ENCODE peak calls at places on chromosomes 12 and 14, in five cellular contexts. U, Y, D, R and W are unnamed samples.

GRCh38 chr12:41242613-41243012 is 54.5 kb downstream of the PDZRN4 start:
- DNase-seq in U (no peak), D (no peak), Y (no peak), R (no peak), W (no peak)

GRCh38 chr12:67237231-67237630 is 31.9 kb upstream of the CAND1 start:
- DNase-seq in D (peak), U (no peak), Y (no peak), R (no peak), W (no peak)

GRCh38 chr14:61470261-61470953 is 149.0 kb downstream of the PRKCH start:
- DNase-seq in D (peak), Y (peak), R (peak), U (peak), W (peak)

GRCh38 chr12:3882896-3883564 is 9.8 kb upstream of the PARP11 start:
- DNase-seq in D (no peak), Y (peak), R (no peak), U (no peak), W (peak)

GRCh38 chr14:77026166-77026929 is 2.2 kb downstream of the IRF2BPL start:
- DNase-seq in U (peak), Y (no peak), D (peak), R (no peak), W (peak)

GRCh38 chr12:39971348-39971747 is 134.5 kb downstream of the SLC2A13 start:
- DNase-seq in U (no peak), D (no peak), Y (no peak), R (no peak), W (no peak)

GRCh38 chr14:79972230-79972629 is 239.1 kb downstream of the DIO2 start:
- DNase-seq in Y (peak), R (no peak), U (no peak), D (no peak), W (no peak)

GRCh38 chr14:88168498-88169165 is 154.4 kb downstream of the KCNK10 start:
- DNase-seq in Y (peak), U (peak), R (no peak), D (peak), W (peak)

GRCh38 chr14:105933238-105933637 is 406.9 kb downstream of the TMEM121 start:
- DNase-seq in U (no peak), Y (no peak), D (no peak), R (no peak), W (no peak)

GRCh38 chr14:50775357-50775756 is 55.6 kb downstream of the NIN start:
- DNase-seq in U (peak), Y (peak), D (no peak), R (peak), W (peak)

GRCh38 chr14:52911904-52912303 is 38.9 kb downstream of the FERMT2 start:
- DNase-seq in D (no peak), Y (no peak), U (no peak), R (no peak), W (no peak)

GRCh38 chr12:42912367-42912766 is 322.8 kb upstream of the PRICKLE1 start:
- DNase-seq in U (no peak), Y (peak), R (no peak), D (no peak), W (no peak)

GRCh38 chr12:102300824-102301461 is 103.3 kb upstream of the PMCH start:
- DNase-seq in R (peak), Y (peak), D (peak), U (peak), W (peak)

GRCh38 chr12:114655934-114656697 is 27.9 kb downstream of the TBX3 start:
- DNase-seq in U (no peak), R (no peak), Y (peak), D (no peak), W (peak)

GRCh38 chr14:80787876-80788275 is 153.7 kb downstream of the CEP128 start:
- DNase-seq in D (no peak), R (no peak), U (peak), Y (no peak), W (peak)

GRCh38 chr14:89681086-89682018 is 264.3 kb upstream of the FOXN3 start:
- DNase-seq in Y (no peak), D (no peak), R (no peak), U (no peak), W (no peak)

GRCh38 chr14:21924479-21924878 is 250.9 kb upstream of the OR4E1 start:
- DNase-seq in U (no peak), D (peak), R (no peak), Y (no peak), W (no peak)

GRCh38 chr12:107853479-107853878 is 79.0 kb downstream of the ASCL4 start:
- DNase-seq in U (no peak), Y (no peak), D (no peak), R (no peak), W (no peak)

GRCh38 chr14:75501080-75501479 is 21.2 kb upstream of the BATF start:
- DNase-seq in D (no peak), Y (no peak), U (no peak), R (no peak), W (no peak)

GRCh38 chr12:71109834-71110233 is 48.0 kb downstream of the TSPAN8 start:
- DNase-seq in Y (no peak), D (no peak), R (no peak), U (no peak), W (no peak)

GRCh38 chr12:61853945-61854344 is 406.3 kb upstream of the USP15 start:
- DNase-seq in Y (no peak), D (no peak), R (no peak), U (no peak), W (no peak)

GRCh38 chr12:98587084-98587483 is 6.4 kb upstream of the SLC25A3 start:
- DNase-seq in Y (no peak), D (no peak), U (no peak), R (no peak), W (no peak)

GRCh38 chr12:126424696-126425095 is 1359.5 kb downstream of the AACS start:
- DNase-seq in D (no peak), U (no peak), Y (no peak), R (no peak), W (no peak)
- TF ChIP-seq CTCF in D (no peak), U (no peak), Y (no peak), R (no peak), W (no peak)

GRCh38 chr12:28582687-28583376 is 392.6 kb downstream of the CCDC91 start:
- DNase-seq in Y (no peak), D (no peak), R (no peak), U (no peak), W (peak)
- H3K4me3 ChIP-seq in Y (no peak), D (no peak), R (no peak), U (no peak), W (no peak)

DNA sequence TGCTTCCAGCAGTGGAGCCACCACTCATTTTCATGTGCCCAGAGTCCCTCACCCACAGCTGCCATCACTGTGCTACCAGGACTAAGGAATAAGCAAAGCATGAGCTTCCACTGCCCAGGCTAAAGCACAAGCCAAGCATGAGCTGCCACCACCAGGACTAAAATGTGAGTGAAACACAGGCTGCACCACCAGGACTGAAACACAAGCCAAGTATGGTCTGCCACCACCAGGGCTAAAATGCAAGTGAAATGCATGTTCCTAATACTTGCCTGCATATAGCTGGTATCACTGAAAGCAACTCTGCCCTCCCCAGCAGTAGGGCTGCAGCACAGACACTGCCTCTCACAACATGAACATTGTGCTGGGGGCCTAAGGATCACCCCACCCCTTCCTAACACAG is 30.0 kb downstream of the CEP83 start:
- DNase-seq in U (no peak), D (no peak), Y (peak), R (no peak), W (peak)
- TF ChIP-seq CTCF in U (no peak), D (no peak), Y (no peak), R (peak), W (peak)

GRCh38 chr12:104568881-104569280 is 112.1 kb downstream of the CHST11 start:
- DNase-seq in D (no peak), U (no peak), R (no peak), Y (no peak), W (no peak)
- H3K4me3 ChIP-seq in D (no peak), U (no peak), R (no peak), Y (no peak), W (no peak)

DNA sequence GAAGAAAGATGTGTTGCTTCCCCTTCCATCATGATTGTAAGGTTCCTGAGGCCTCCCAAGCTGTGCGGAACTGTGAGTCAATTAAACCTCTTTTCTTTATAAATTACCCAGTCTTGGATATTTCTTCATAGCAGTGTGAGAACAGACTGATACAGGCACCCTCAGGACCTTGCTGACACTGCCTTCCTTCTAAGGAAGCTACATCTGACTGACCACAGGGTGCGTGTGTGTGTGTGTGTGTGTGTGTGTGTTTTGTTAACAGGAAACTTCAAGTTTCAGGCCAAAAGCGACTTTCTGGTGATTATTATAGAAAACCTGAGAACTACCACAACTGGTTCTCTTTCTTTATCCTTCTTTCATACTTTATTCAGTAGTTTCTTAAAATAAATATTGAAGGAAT is 149.0 kb downstream of the CAPZA3 start:
- DNase-seq in R (no peak), U (peak), Y (no peak), D (no peak), W (no peak)
- TF ChIP-seq CTCF in R (no peak), U (no peak), Y (no peak), D (no peak), W (no peak)

DNA sequence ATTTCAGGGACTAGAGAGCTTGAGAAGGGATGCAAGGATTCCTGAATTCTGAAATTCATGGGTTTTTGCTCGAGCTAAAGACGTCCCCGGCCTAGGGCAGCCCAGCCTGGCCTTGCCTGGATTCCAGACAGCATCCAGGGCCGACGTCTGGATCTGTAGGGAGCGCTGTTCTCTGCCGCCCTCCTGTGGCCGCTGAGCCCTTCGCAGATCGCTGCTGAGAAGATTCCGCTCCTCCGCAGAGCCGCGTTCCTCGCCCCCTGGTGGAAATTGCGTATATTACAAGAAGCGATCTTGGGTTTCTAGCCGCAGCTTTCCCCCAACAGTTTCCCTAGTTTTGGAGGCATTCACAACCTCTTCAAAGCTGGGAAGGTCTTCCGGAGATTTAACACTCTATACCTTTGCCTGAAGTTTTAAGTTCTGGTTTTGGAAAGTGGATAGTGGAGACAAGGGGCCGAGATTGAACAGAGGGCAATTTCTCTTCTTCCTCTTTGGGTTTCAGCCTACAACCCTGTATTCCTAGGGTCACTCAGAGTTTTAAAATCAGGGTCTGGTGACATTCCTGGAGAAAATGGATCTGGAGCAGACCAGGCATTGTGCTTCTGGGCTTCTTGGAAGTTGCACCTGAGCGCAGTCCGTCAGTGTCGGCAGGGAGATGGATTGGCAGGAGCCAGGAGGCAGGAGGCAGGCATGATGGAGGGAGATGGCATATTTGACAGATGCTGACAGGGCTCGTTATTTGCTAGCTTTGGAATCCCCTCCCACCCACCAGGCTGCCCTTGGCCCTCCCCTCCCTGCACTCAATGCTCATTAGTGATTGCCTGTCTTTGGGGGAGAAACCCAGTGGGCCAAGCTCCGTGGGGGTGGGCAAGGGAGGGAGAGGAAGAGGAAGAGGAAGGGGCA is 4.9 kb downstream of the CISTR start:
- DNase-seq in R (peak), D (peak), Y (peak), U (peak), W (peak)
- H3K4me3 ChIP-seq in R (no peak), D (no peak), Y (no peak), U (no peak), W (no peak)

GRCh38 chr12:119990382-119990874 is 1.4 kb downstream of the BICDL1 start:
- DNase-seq in D (peak), U (no peak), R (no peak), Y (no peak), W (no peak)

GRCh38 chr12:119989619-119990381 is 764 bp downstream of the BICDL1 start:
- DNase-seq in R (peak), Y (peak), D (peak), U (peak), W (peak)

GRCh38 chr12:119992129-119992705 is 3.2 kb downstream of the BICDL1 start:
- DNase-seq in R (no peak), U (no peak), D (no peak), Y (no peak), W (no peak)

GRCh38 chr12:119988788-119989618 is at the start of gene BICDL1:
- DNase-seq in R (no peak), Y (peak), U (peak), D (peak), W (peak)

DNA sequence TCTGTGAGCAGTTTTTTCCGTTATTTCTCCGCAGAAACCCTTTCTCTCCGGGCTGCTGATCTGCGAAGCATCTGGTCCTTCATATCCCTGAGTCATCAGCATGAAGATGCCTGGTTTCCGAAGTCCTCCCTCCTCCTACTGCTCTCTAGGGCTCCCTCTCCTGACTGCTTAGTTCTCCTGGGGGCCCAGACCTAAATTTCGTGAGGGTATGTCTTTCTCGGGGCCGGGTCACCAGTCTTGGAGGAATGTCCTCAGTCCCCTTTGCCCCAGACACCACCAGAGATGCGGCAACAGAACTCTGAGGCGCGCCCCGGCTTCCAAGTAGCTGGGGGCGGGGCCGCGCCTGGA is 622 bp upstream of the BICDL1 start:
- DNase-seq in R (no peak), D (no peak), U (peak), Y (peak), W (peak)
- TF ChIP-seq CTCF in R (peak), D (peak), U (peak), Y (peak), W (peak)

GRCh38 chr14:96246535-96246839 is 9.5 kb upstream of the BDKRB1 start:
- DNase-seq in R (peak), Y (peak), D (no peak), U (peak), W (peak)
- H3K4me3 ChIP-seq in R (no peak), Y (no peak), D (no peak), U (no peak), W (no peak)